ENCODE peak calls at places on chromosomes 12 and 14, in eight cellular contexts. D is sciatic nerve; W is pancreas; K is heart left ventricle; P is mucosa of descending colon; V is upper lobe of right lung; S is heart right ventricle; E is effector memory CD8-positive, alpha-beta T cell. H is an unnamed sample.

GRCh38 chr14:28375295-28375694 is 391.3 kb upstream of the FOXG1 start:
- ATAC-seq in D (no peak), W (no peak), K (no peak), P (no peak), V (peak), S (no peak), E (no peak), H (no peak)

GRCh38 chr14:99986416-99986815 is 78.8 kb upstream of the EVL start:
- ATAC-seq in D (no peak), W (peak), K (no peak), P (no peak), V (no peak), S (no peak), E (no peak), H (no peak)

GRCh38 chr12:13090054-13090453 is 13.4 kb downstream of the GSG1 start:
- ATAC-seq in D (no peak), W (no peak), K (no peak), P (no peak), V (no peak), S (no peak), E (no peak), H (no peak)

GRCh38 chr12:75870878-75871277 is 160.7 kb downstream of the PHLDA1 start:
- ATAC-seq in D (no peak), W (no peak), K (no peak), P (no peak), V (no peak), S (no peak), E (no peak), H (no peak)

GRCh38 chr12:103654816-103655215 is 67.7 kb downstream of the STAB2 start:
- ATAC-seq in D (no peak), W (no peak), K (no peak), P (peak), V (no peak), S (no peak), E (no peak), H (no peak)

GRCh38 chr12:3187846-3188755 is 110.9 kb downstream of the TSPAN9 start:
- ATAC-seq in D (no peak), W (no peak), K (no peak), P (peak), V (no peak), S (no peak), E (no peak), H (no peak)

GRCh38 chr14:70893062-70893841 is 14.0 kb upstream of the PCNX1 start:
- ATAC-seq in D (no peak), W (no peak), K (no peak), P (no peak), V (no peak), S (no peak), E (peak), H (no peak)

GRCh38 chr12:55931780-55932545 is 1.0 kb downstream of the DGKA start:
- ATAC-seq in D (peak), W (peak), K (no peak), P (peak), V (peak), S (peak), E (no peak), H (peak)

GRCh38 chr12:118537481-118537917 is 161.1 kb downstream of the SUDS3 start:
- ATAC-seq in D (peak), W (no peak), K (peak), P (no peak), V (no peak), S (peak), E (no peak), H (no peak)

GRCh38 chr14:35932659-35933159 is 106.6 kb downstream of the BRMS1L start:
- ATAC-seq in D (no peak), W (no peak), K (no peak), P (peak), V (no peak), S (no peak), E (peak), H (no peak)

GRCh38 chr12:127038152-127038551 is 1228.8 kb upstream of the TMEM132C start:
- ATAC-seq in D (no peak), W (no peak), K (no peak), P (no peak), V (no peak), S (no peak), E (no peak), H (no peak)

GRCh38 chr12:45762185-45763110 is 32.9 kb downstream of the ARID2 start:
- ATAC-seq in D (peak), W (peak), K (no peak), P (peak), V (peak), S (peak), E (peak), H (peak)

GRCh38 chr14:53879747-53880146 is 76.9 kb downstream of the BMP4 start:
- ATAC-seq in D (no peak), W (no peak), K (peak), P (no peak), V (no peak), S (peak), E (no peak), H (no peak)

GRCh38 chr12:22562187-22563028 is 18.1 kb upstream of the C2CD5 start:
- ATAC-seq in D (no peak), W (peak), K (no peak), P (peak), V (no peak), S (no peak), E (no peak), H (no peak)

GRCh38 chr14:101705733-101706508 is 55.6 kb upstream of the PPP2R5C start:
- ATAC-seq in D (peak), W (peak), K (peak), P (peak), V (peak), S (peak), E (peak), H (peak)

H was measured in esophagus mucosa.